ENCODE peak calls at places on chromosomes 12 and 14, in eight cellular contexts. H, U, D, N, E, L, I and J are unnamed samples.

GRCh38 chr12:27751386-27752047 is 28.5 kb upstream of the KLHL42 start:
- DNase-seq in N (no peak), U (no peak), L (no peak), E (no peak), I (no peak), D (peak), H (no peak), J (no peak)

GRCh38 chr12:105214670-105215375 is 21.2 kb downstream of the APPL2 start:
- DNase-seq in U (no peak), L (no peak), D (no peak), I (no peak), H (no peak), N (peak), E (no peak), J (no peak)

GRCh38 chr12:54329756-54330155 is 4.8 kb downstream of the COPZ1 start:
- DNase-seq in I (no peak), D (no peak), L (no peak), U (no peak), H (no peak), N (peak), E (no peak), J (no peak)

GRCh38 chr14:61555056-61555838 is 140.1 kb upstream of the HIF1A start:
- DNase-seq in D (peak), I (no peak), H (no peak), U (no peak), E (no peak), L (no peak), N (peak), J (no peak)

GRCh38 chr12:109951751-109952150 is 44.4 kb downstream of the GIT2 start:
- DNase-seq in L (no peak), E (no peak), N (peak), H (no peak), I (no peak), U (peak), D (no peak), J (no peak)

GRCh38 chr12:53623526-53623925 is 2.7 kb downstream of the ATF7 start:
- DNase-seq in I (no peak), H (no peak), U (peak), E (no peak), N (peak), L (no peak), D (no peak), J (no peak)

GRCh38 chr14:67815573-67816235 is 686 bp downstream of the ZFYVE26 start:
- DNase-seq in U (no peak), D (peak), L (no peak), H (no peak), I (no peak), N (peak), E (no peak), J (no peak)

GRCh38 chr14:49677643-49678042 is 10.4 kb downstream of the POLE2 start:
- DNase-seq in L (no peak), N (no peak), I (no peak), E (no peak), D (peak), H (no peak), U (no peak), J (no peak)

GRCh38 chr12:91986084-91986483 is 159.6 kb downstream of the BTG1 start:
- DNase-seq in D (peak), I (no peak), H (no peak), L (no peak), N (no peak), U (no peak), E (no peak), J (no peak)

GRCh38 chr12:50400638-50401382 is at the start of gene LARP4:
- DNase-seq in D (peak), N (peak), E (peak), U (peak), L (peak), H (peak), I (peak), J (peak)

GRCh38 chr14:48792376-48793024 is 793.7 kb downstream of the RPS29 start:
- DNase-seq in D (no peak), E (no peak), U (no peak), N (no peak), L (no peak), H (peak), I (no peak), J (no peak)

GRCh38 chr14:22432348-22432976 is 156.6 kb downstream of the DAD1 start:
- DNase-seq in E (no peak), U (peak), D (no peak), N (peak), I (no peak), H (no peak), L (peak), J (no peak)

GRCh38 chr12:13428538-13429265 is 232.2 kb downstream of the EMP1 start:
- DNase-seq in I (no peak), U (no peak), E (no peak), D (no peak), N (no peak), H (no peak), L (no peak), J (no peak)

GRCh38 chr14:72701232-72701555 is 192.7 kb downstream of the DPF3 start:
- DNase-seq in L (no peak), N (no peak), H (no peak), E (no peak), U (no peak), D (peak), I (no peak), J (no peak)

GRCh38 chr12:75820848-75821578 is 210.6 kb downstream of the PHLDA1 start:
- DNase-seq in U (peak), L (no peak), D (no peak), E (no peak), I (no peak), N (peak), H (no peak), J (no peak)

GRCh38 chr14:44586910-44587309 is 79.8 kb upstream of the FSCB start:
- DNase-seq in U (no peak), L (no peak), D (no peak), N (no peak), E (no peak), H (no peak), I (no peak), J (no peak)

GRCh38 chr14:90757452-90757851 is 58.8 kb downstream of the TTC7B start:
- DNase-seq in I (no peak), D (no peak), E (no peak), L (no peak), N (no peak), H (no peak), U (no peak), J (no peak)

GRCh38 chr12:124495194-124495983 is 72.0 kb downstream of the NCOR2 start:
- DNase-seq in U (no peak), H (no peak), L (no peak), E (peak), N (no peak), I (no peak), D (no peak), J (no peak)

GRCh38 chr14:103302966-103303365 is 31.1 kb upstream of the EIF5 start:
- DNase-seq in D (no peak), H (no peak), E (no peak), N (peak), U (no peak), L (no peak), I (no peak), J (no peak)

GRCh38 chr12:28258998-28259397 is 68.7 kb downstream of the CCDC91 start:
- DNase-seq in L (no peak), H (no peak), U (no peak), E (no peak), N (peak), D (no peak), I (no peak), J (no peak)

GRCh38 chr14:39264558-39264957 is 30.8 kb downstream of the MIA2 start:
- DNase-seq in U (no peak), E (no peak), I (no peak), H (no peak), N (no peak), D (no peak), L (no peak), J (no peak)

GRCh38 chr14:39266589-39266870 is 32.8 kb downstream of the MIA2 start:
- DNase-seq in H (no peak), N (no peak), U (no peak), L (no peak), E (no peak), D (no peak), I (peak), J (no peak)

GRCh38 chr14:39265032-39265431 is 31.3 kb downstream of the MIA2 start:
- DNase-seq in E (no peak), U (no peak), I (no peak), D (no peak), H (no peak), L (no peak), N (peak), J (no peak)

GRCh38 chr14:39266871-39267591 is 33.3 kb downstream of the MIA2 start:
- DNase-seq in L (peak), E (peak), I (peak), N (peak), U (peak), H (peak), D (peak), J (peak)

GRCh38 chr14:39265741-39266588 is 32.2 kb downstream of the MIA2 start:
- DNase-seq in H (no peak), I (no peak), E (no peak), D (no peak), U (no peak), L (no peak), N (no peak), J (no peak)
- TF ChIP-seq CTCF in H (no peak), I (no peak), E (no peak), D (no peak), U (no peak), L (no peak), N (no peak), J (no peak)

GRCh38 chr14:64844993-64845536 is 34.6 kb downstream of the SPTB start:
- DNase-seq in E (no peak), N (no peak), H (no peak), U (no peak), I (no peak), D (no peak), L (no peak), J (no peak)

GRCh38 chr14:64838656-64839055 is 41.1 kb downstream of the SPTB start:
- DNase-seq in D (no peak), L (no peak), E (no peak), U (no peak), N (no peak), H (no peak), I (no peak), J (no peak)

GRCh38 chr14:64841772-64842490 is 37.8 kb downstream of the SPTB start:
- DNase-seq in I (no peak), D (peak), N (no peak), E (no peak), H (no peak), U (no peak), L (no peak), J (no peak)

GRCh38 chr14:64844272-64844671 is 35.4 kb downstream of the SPTB start:
- DNase-seq in I (no peak), N (no peak), H (no peak), L (peak), E (no peak), D (no peak), U (no peak), J (no peak)

DNA sequence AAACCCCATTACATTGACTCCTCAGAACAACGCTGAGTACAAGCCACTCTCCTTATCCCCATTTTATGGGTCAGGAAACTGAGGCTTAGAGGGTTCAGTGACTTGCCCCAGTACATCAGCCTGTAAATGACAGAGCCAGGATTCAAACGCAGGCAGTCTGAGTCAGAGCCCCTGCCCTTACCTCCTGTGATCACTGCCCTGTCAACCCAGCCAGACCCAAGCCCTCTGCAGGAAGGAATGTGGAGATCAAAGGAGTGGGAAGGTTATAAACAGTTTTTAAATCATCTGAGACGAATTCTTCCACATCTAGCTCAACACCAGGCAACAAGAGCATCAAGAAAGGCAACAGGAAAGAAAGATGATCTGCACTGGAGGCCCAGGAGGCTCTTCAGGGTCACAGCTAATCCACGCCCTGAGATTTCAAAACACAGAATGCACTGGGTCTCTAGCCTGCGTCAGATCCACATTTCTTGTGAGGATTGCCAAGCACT is 38.5 kb downstream of the SPTB start:
- DNase-seq in H (no peak), E (no peak), I (peak), D (peak), N (peak), L (no peak), U (peak), J (no peak)
- TF ChIP-seq CTCF in H (no peak), E (no peak), I (no peak), D (peak), N (peak), L (no peak), U (peak), J (peak)

DNA sequence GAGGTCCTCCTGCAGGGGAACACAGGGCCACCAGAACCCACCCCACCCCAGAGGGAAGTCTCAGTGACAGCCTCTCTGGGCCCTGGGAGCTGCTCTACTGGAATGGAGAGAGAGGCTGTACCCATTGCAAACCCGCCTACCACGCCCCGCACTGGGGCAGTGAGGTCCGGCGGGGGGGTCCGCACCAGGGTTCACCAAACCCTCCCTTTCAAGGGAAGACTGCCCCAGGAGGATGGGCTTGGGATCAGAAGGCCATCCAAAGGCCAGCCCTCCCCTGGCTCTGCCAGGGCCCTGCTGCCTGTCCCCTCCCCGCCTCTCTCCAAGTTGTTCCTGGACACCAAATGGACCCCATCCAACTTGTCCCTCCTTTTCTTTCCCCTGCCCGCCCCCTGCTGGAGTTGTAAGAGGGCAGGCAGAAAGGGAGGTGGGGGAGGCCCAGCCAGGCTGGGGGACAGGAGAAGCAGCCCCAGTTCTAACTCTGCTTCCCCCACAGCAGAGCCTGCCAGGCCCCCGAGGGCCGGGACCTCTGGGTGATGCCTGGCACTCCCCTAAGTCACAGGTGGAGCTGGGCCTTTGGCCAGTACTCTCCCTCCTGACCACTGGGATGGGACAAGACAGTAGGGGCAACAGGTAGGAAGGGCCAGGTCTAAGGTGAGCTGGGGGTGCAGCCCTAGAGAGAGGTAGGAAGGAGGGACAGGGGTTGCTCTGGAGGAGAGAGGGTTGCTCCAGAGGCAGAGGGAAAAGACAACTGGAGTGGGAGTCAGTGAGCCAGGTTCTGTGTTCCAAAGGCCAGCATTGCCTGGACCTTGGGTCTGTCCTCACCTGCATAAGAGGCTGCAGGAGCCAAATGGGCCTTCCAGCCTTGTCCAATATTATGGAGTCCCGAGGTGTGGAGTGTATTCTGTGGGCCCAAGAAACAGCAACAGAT is 3.2 kb upstream of the DIO3 start:
- DNase-seq in I (no peak), L (no peak), E (peak), N (no peak), H (peak), U (no peak), D (peak), J (peak)
- TF ChIP-seq CTCF in I (no peak), L (no peak), E (no peak), N (no peak), H (no peak), U (no peak), D (peak), J (peak)

GRCh38 chr14:77707724-77708408 is at the start of the genes ALKBH1 and SLIRP:
- DNase-seq in D (peak), U (peak), L (peak), N (peak), E (peak), H (peak), I (peak), J (peak)
- TF ChIP-seq CTCF in D (no peak), U (no peak), L (no peak), N (no peak), E (no peak), H (no peak), I (no peak), J (peak)